ENCODE peak calls at places on chromosome 14, in ten cellular contexts. V, X, K, N, R, S, G, H, M and U are unnamed samples. For H3K4me1, the result is how much of the 10 kb centered on the place peaks cover.

GRCh38 chr14:72678360-72678759 is 215.5 kb downstream of the DPF3 start:
- DNase-seq in V (no peak), X (no peak), K (no peak), N (no peak), R (no peak), S (no peak), G (peak), H (no peak), M (no peak), U (no peak)

GRCh38 chr14:64507376-64508156 is 3.0 kb downstream of the ZBTB1 start:
- DNase-seq in V (no peak), X (no peak), K (no peak), N (peak), R (no peak), S (no peak), G (no peak), H (no peak), M (no peak), U (no peak)

GRCh38 chr14:94328196-94328595 is 5.1 kb upstream of the SERPINA6 start:
- DNase-seq in V (no peak), X (no peak), K (no peak), N (no peak), R (no peak), S (no peak), G (no peak), H (no peak), M (no peak), U (no peak)

GRCh38 chr14:50955373-50956043 is 11.2 kb upstream of the PYGL start:
- DNase-seq in V (no peak), X (no peak), K (no peak), N (peak), R (peak), S (peak), G (peak), H (peak), M (peak), U (peak)

GRCh38 chr14:33765251-33765650 is 185.6 kb downstream of the EGLN3 start:
- DNase-seq in V (no peak), X (no peak), K (no peak), N (no peak), R (no peak), S (no peak), G (peak), H (peak), M (no peak), U (no peak)

GRCh38 chr14:98236314-98236713 is 1035.7 kb downstream of the BCL11B start:
- DNase-seq in V (no peak), X (peak), K (no peak), N (no peak), R (no peak), S (no peak), G (no peak), H (no peak), M (no peak), U (no peak)

GRCh38 chr14:20679907-20680306 is 4.5 kb upstream of the RNASE4 start:
- DNase-seq in V (no peak), X (no peak), K (no peak), N (peak), R (no peak), S (no peak), G (peak), H (peak), M (peak), U (peak)

GRCh38 chr14:20934148-20934762 is 21.0 kb upstream of the RNASE2 start:
- DNase-seq in V (peak), X (no peak), K (no peak), N (peak), R (peak), S (peak), G (peak), H (peak), M (no peak), U (no peak)

GRCh38 chr14:49853158-49853477 is 530 bp upstream of the NEMF start:
- DNase-seq in V (no peak), X (no peak), K (no peak), N (no peak), R (no peak), S (no peak), G (no peak), H (no peak), M (no peak), U (no peak)

GRCh38 chr14:79196216-79196615 is 1015.1 kb downstream of the DIO2 start:
- DNase-seq in V (no peak), X (no peak), K (no peak), N (no peak), R (no peak), S (no peak), G (no peak), H (no peak), M (no peak), U (no peak)

GRCh38 chr14:50001999-50002925 is 109.4 kb downstream of the ARF6 start:
- DNase-seq in V (peak), X (no peak), K (peak), N (peak), R (no peak), S (peak), G (no peak), H (no peak), M (no peak), U (no peak)

GRCh38 chr14:22551597-22551982 is 37.4 kb downstream of the DAD1 start:
- DNase-seq in V (no peak), X (no peak), K (no peak), N (no peak), R (no peak), S (no peak), G (no peak), H (no peak), M (no peak), U (no peak)
- H3K4me1 ChIP-seq in V (under half), X (under half), K (half or more), N (under half), R (under half), S (under half), G (under half), H (under half), M (under half), U (under half)

GRCh38 chr14:39683711-39684110 is 251.5 kb upstream of the FBXO33 start:
- DNase-seq in V (no peak), X (no peak), K (no peak), N (no peak), R (no peak), S (no peak), G (no peak), H (no peak), M (no peak), U (no peak)
- H3K4me1 ChIP-seq in V (under half), X (under half), K (under half), N (under half), R (under half), S (under half), G (under half), H (under half), M (under half), U (under half)

GRCh38 chr14:74941676-74942097 is 13.7 kb downstream of the PGF start:
- DNase-seq in V (no peak), X (no peak), K (peak), N (peak), R (peak), S (peak), G (peak), H (no peak), M (no peak), U (peak)

GRCh38 chr14:74940956-74941565 is 14.3 kb downstream of the PGF start:
- DNase-seq in V (no peak), X (no peak), K (no peak), N (no peak), R (peak), S (no peak), G (no peak), H (no peak), M (no peak), U (no peak)

GRCh38 chr14:74942608-74943007 is 12.8 kb downstream of the PGF start:
- DNase-seq in V (no peak), X (no peak), K (no peak), N (no peak), R (peak), S (no peak), G (no peak), H (no peak), M (no peak), U (no peak)

GRCh38 chr14:74938873-74939495 is 15.9 kb upstream of the RPS6KL1 start:
- DNase-seq in V (no peak), X (no peak), K (no peak), N (no peak), R (peak), S (no peak), G (no peak), H (no peak), M (no peak), U (no peak)

GRCh38 chr14:74942164-74942563 is 13.2 kb downstream of the PGF start:
- DNase-seq in V (no peak), X (no peak), K (no peak), N (no peak), R (peak), S (no peak), G (no peak), H (no peak), M (no peak), U (no peak)
- H3K4me1 ChIP-seq in V (half or more), X (half or more), K (under half), N (under half), R (under half), S (under half), G (under half), H (under half), M (under half), U (under half)

DNA sequence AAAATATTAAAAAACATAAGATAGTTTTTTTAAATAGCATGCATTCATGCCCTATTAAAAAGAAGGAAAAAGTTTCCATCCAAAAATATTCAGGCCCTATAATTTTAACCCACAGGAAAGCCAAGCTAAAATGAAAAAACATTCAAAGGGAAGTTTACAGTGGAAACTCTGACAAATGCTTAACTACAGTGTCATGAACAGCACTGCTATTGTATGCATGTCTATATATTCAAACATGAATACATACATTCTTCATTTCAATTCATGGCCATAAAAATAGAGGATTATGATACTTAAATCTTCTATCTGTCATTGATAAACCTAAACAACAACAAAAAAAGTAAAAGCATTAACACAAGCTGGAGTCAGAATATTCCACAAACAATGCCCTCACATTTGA is 67.4 kb downstream of the PPP2R5E start:
- DNase-seq in V (no peak), X (no peak), K (no peak), N (no peak), R (no peak), S (no peak), G (peak), H (no peak), M (no peak), U (no peak)
- H3K4me1 ChIP-seq in V (half or more), X (half or more), K (under half), N (half or more), R (under half), S (under half), G (under half), H (under half), M (under half), U (under half)

DNA sequence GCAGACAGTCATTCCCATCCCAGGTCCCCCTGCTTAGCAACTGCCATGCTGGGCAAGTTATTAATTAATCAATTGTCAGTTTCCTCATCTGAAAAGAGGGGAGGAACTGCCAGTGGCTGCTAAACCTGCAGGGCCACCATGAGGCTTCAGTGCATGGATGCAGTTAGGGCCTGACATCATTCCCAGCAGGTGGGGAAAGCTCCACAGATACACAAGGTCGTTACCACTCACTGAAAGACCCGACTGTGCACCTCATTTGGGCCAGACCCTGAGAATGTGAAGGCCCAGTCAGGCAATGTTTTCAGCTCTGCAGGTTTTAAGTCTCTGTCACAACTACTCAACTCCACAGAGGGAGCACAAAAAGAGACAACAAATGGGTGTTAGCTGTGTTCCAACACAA is 85.1 kb upstream of the GPR68 start:
- DNase-seq in V (no peak), X (no peak), K (no peak), N (no peak), R (no peak), S (no peak), G (no peak), H (no peak), M (no peak), U (no peak)
- H3K4me1 ChIP-seq in V (under half), X (under half), K (under half), N (under half), R (under half), S (under half), G (under half), H (under half), M (under half), U (under half)

GRCh38 chr14:61470954-61471279 is 149.5 kb downstream of the PRKCH start:
- DNase-seq in V (no peak), X (no peak), K (no peak), N (no peak), R (no peak), S (no peak), G (no peak), H (no peak), M (no peak), U (peak)
- H3K4me1 ChIP-seq in V (under half), X (half or more), K (half or more), N (under half), R (under half), S (under half), G (half or more), H (half or more), M (under half), U (under half)

DNA sequence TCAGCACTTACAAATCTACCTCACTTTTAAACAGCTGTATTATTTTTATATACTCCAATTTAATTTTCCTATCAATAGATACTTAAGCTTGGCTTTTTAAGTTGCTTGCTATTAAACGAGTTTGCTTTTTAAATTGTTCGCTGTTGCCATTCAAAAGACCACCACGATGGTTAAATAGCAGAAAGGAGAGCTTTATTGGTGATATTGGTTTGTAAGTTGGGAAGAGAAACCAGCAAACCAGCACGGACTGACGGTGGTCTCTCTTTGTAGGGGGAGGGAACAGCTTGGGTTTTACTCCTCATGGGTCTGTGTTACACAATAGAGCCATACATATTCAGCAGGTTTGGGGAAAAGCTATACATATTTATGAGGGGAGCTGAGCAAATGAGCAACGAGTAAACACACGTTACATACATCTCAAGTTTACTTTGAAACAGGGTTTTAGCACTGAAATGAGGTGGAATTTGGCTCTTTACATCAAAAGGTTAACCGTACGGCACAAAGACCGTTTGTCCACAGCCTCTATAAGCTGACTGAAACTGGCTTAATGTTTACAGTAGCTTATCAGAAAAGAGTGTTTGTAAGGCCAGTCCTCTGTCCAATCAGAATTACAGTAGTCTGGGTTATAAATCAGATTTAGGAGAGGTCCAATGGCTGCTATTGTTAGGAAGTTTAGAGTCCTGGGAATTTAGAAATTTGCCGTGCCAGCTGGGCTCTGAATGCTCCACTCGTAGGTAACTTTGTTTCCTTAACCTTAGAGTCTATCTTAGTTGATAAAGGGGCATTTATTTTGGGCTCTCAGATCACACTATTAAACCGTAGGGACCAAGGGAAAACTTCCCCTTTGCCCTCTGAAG is 69.7 kb upstream of the DHRS4 start:
- DNase-seq in V (peak), X (peak), K (no peak), N (peak), R (no peak), S (no peak), G (no peak), H (no peak), M (no peak), U (no peak)
- H3K4me1 ChIP-seq in V (under half), X (under half), K (under half), N (under half), R (under half), S (under half), G (under half), H (under half), M (under half), U (under half)

GRCh38 chr14:101030586-101030985 is 127.1 kb upstream of the RTL1 start:
- DNase-seq in V (no peak), X (no peak), K (no peak), N (no peak), R (peak), S (no peak), G (no peak), H (no peak), M (no peak), U (no peak)
- H3K4me1 ChIP-seq in V (under half), X (under half), K (under half), N (under half), R (under half), S (under half), G (under half), H (under half), M (under half), U (under half)

GRCh38 chr14:76961631-76962302 is 66.7 kb downstream of the IRF2BPL start:
- DNase-seq in V (peak), X (peak), K (peak), N (peak), R (peak), S (peak), G (peak), H (peak), M (peak), U (peak)
- H3K4me1 ChIP-seq in V (half or more), X (half or more), K (under half), N (under half), R (under half), S (under half), G (under half), H (half or more), M (under half), U (under half)

GRCh38 chr14:104680806-104681688 is 8.4 kb upstream of the INF2 start:
- DNase-seq in V (peak), X (no peak), K (no peak), N (peak), R (no peak), S (peak), G (peak), H (peak), M (no peak), U (no peak)
- H3K4me1 ChIP-seq in V (half or more), X (half or more), K (under half), N (under half), R (under half), S (half or more), G (under half), H (half or more), M (half or more), U (under half)